ENCODE peak calls at places on chromosomes 5 and 9, in seven cellular contexts. J is fibroblast of pulmonary artery, K is ascending aorta, R is transverse colon, I is mammary epithelial cell, T is choroid plexus epithelial cell, D is cardiac fibroblast. X is an unnamed sample.

GRCh38 chr9:136091582-136092352 is 3.3 kb downstream of the NACC2 start:
- DNase-seq in J (no peak), K (no peak), R (no peak), I (no peak), T (peak), D (peak), X (no peak)

GRCh38 chr5:50415912-50416311 is 25.2 kb downstream of the EMB start:
- DNase-seq in J (no peak), K (no peak), R (no peak), I (no peak), T (no peak), D (no peak), X (no peak)

GRCh38 chr5:136212252-136212721 is 19.3 kb upstream of the SMIM32 start:
- DNase-seq in J (peak), K (no peak), R (peak), I (no peak), T (peak), D (peak), X (no peak)

GRCh38 chr5:56414056-56414455 is 180.9 kb upstream of the ANKRD55 start:
- DNase-seq in J (no peak), K (no peak), R (no peak), I (no peak), T (no peak), D (peak), X (no peak)

GRCh38 chr5:142186821-142187594 is 78.4 kb downstream of the NDFIP1 start:
- DNase-seq in J (no peak), K (no peak), R (no peak), I (no peak), T (peak), D (no peak), X (no peak)

GRCh38 chr9:135136991-135137390 is 49.5 kb downstream of the OLFM1 start:
- DNase-seq in J (no peak), K (no peak), R (no peak), I (no peak), T (no peak), D (no peak), X (no peak)

GRCh38 chr5:151022511-151023018 is 2.2 kb downstream of the GPX3 start:
- DNase-seq in J (peak), K (no peak), R (no peak), I (peak), T (no peak), D (peak), X (no peak)

GRCh38 chr5:15623794-15624193 is 123.8 kb downstream of the FBXL7 start:
- DNase-seq in J (no peak), K (no peak), R (no peak), I (no peak), T (no peak), D (no peak), X (no peak)

GRCh38 chr5:168951341-168951740 is 349.6 kb downstream of the SLIT3 start:
- DNase-seq in J (peak), K (no peak), R (no peak), I (no peak), T (no peak), D (no peak), X (no peak)

GRCh38 chr9:124251188-124251587 is 6.6 kb upstream of the NEK6 start:
- DNase-seq in J (no peak), K (no peak), R (no peak), I (no peak), T (no peak), D (no peak), X (no peak)

GRCh38 chr5:9553561-9553960 is 7.7 kb upstream of the SEMA5A start:
- DNase-seq in J (no peak), K (no peak), R (peak), I (no peak), T (no peak), D (no peak), X (no peak)

GRCh38 chr5:110055301-110055700 is 365.6 kb downstream of the MAN2A1 start:
- DNase-seq in J (no peak), K (no peak), R (no peak), I (peak), T (no peak), D (peak), X (no peak)

GRCh38 chr5:39423331-39423751 is 1.4 kb downstream of the DAB2 start:
- DNase-seq in J (no peak), K (no peak), R (peak), I (peak), T (no peak), D (no peak), X (no peak)

GRCh38 chr5:96377167-96377566 is 55.9 kb downstream of the PCSK1 start:
- DNase-seq in J (no peak), K (no peak), R (no peak), I (no peak), T (no peak), D (peak), X (no peak)

GRCh38 chr9:33466565-33467495 is 6.9 kb downstream of the NOL6 start:
- DNase-seq in J (peak), K (no peak), R (peak), I (no peak), T (peak), D (peak), X (no peak)

GRCh38 chr9:74526215-74526614 is 29.1 kb downstream of the RORB start:
- DNase-seq in J (no peak), K (no peak), R (no peak), I (no peak), T (no peak), D (no peak), X (no peak)

GRCh38 chr5:132466453-132467291 is 23.9 kb downstream of the IRF1 start:
- DNase-seq in J (peak), K (peak), R (peak), I (peak), T (peak), D (peak), X (no peak)

GRCh38 chr5:132463808-132464154 is 26.8 kb downstream of the IRF1 start:
- DNase-seq in J (no peak), K (no peak), R (peak), I (no peak), T (no peak), D (no peak), X (no peak)

GRCh38 chr5:132465095-132465707 is 25.4 kb downstream of the IRF1 start:
- DNase-seq in J (no peak), K (no peak), R (peak), I (no peak), T (no peak), D (no peak), X (no peak)

GRCh38 chr5:132462856-132463745 is 27.5 kb downstream of the IRF1 start:
- DNase-seq in J (no peak), K (no peak), R (peak), I (no peak), T (no peak), D (no peak), X (no peak)

GRCh38 chr5:132464155-132464939 is 26.2 kb downstream of the IRF1 start:
- DNase-seq in J (no peak), K (no peak), R (peak), I (peak), T (no peak), D (no peak), X (no peak)
- TF ChIP-seq CTCF in J (peak), K (no peak), R (peak), I (no peak), T (peak), D (no peak), X (peak)

DNA sequence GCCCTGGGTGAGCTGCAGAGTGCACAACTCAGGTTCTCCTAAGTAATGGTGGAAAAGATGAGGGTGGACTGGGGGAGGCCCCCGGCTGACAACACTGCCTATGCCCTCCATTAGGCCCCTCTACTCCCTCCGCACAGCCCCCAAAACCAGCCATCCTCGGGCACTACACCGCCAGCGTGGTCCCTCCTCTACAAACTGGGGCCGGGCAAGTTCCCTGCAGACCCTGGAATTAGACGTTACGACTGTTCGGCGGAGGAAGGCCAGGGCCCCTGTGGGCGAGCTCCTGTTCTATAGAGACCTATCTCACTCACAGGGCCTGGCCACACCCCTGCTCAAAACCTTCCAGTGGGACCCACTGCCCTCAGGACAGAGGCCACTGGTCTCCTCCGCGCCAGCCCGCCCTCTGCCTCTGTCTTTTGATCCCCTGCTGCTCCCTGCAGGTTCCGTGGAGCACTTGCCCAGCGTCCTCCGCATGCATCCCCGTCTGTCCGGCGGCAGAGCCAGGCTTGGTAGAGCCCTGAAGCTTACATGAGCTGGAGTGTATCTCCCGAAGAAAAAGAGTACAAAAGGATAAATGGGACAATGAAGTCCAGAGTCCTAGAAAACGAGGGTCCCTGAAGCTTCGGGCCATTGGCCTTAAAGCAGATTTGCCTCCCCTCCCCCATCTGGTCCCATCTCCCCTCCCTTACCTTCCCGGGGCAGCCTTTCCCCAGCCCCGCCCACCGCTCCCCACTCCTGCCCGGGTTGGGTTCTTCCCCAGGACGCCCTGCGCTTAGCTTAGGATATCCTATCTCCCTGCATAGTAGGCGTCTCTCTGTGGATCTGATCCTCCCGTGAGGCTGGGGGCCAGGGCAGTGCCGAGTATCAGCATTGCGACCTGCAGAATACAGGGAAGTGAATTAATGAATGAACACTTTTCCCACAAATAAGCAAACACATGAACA is 71.3 kb downstream of the HRH2 start:
- DNase-seq in J (peak), K (no peak), R (no peak), I (no peak), T (peak), D (no peak), X (no peak)
- TF ChIP-seq CTCF in J (no peak), K (no peak), R (no peak), I (no peak), T (peak), D (peak), X (no peak)

DNA sequence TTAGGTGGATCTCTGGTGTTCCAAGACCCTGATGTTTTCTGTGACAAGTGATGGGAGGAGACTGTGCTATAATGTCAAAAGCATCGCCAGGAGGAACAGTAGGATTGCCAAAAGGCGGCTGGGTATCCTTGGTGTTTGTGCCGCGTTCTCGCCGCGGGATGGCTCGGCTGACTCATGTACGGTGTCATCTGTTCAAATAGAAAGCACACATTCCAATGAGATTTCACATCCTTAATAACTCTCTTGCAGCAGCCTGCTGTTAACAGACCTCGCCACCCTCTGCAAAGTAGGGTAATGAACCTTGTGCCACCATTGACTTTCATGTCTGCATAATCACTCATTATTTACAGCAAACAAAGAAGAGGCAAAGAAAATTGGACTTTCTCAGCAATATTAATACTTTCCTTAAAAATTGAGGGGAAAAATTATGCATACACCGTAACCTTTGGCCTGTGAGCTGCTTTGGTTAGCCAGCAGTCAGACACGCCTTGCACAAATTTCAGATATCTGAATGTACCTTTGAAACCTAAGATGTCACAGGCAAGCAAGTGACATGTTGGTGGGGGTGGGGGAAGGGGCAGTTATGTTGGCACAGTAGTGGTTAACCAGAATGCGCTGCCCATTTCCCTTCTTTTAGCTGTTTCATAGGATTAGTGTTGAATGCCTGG is 289.4 kb downstream of the EFNA5 start:
- DNase-seq in J (peak), K (no peak), R (no peak), I (peak), T (peak), D (peak), X (peak)
- TF ChIP-seq CTCF in J (no peak), K (no peak), R (no peak), I (no peak), T (peak), D (no peak), X (peak)

GRCh38 chr9:108815156-108815555 is 40.6 kb downstream of the ACTL7B start:
- DNase-seq in J (no peak), K (no peak), R (no peak), I (peak), T (no peak), D (no peak), X (no peak)

GRCh38 chr9:108811944-108812343 is 43.8 kb downstream of the ACTL7B start:
- DNase-seq in J (no peak), K (no peak), R (no peak), I (no peak), T (no peak), D (no peak), X (no peak)

GRCh38 chr9:108816037-108816436 is 39.7 kb downstream of the ACTL7B start:
- DNase-seq in J (no peak), K (no peak), R (no peak), I (no peak), T (peak), D (no peak), X (no peak)

GRCh38 chr9:108812388-108812787 is 43.4 kb downstream of the ACTL7B start:
- DNase-seq in J (no peak), K (no peak), R (no peak), I (no peak), T (no peak), D (no peak), X (no peak)

GRCh38 chr9:108813951-108814601 is 41.7 kb downstream of the ACTL7B start:
- DNase-seq in J (peak), K (no peak), R (no peak), I (peak), T (peak), D (peak), X (no peak)
- TF ChIP-seq CTCF in J (peak), K (peak), R (no peak), I (peak), T (peak), D (peak), X (peak)

GRCh38 chr9:95268681-95269080 is 48.8 kb downstream of the FANCC start:
- DNase-seq in J (peak), K (no peak), R (no peak), I (peak), T (peak), D (peak), X (no peak)
- TF ChIP-seq CTCF in J (peak), K (peak), R (peak), I (no peak), T (peak), D (peak), X (peak)

GRCh38 chr9:112838342-112838741 is 52.3 kb downstream of the SLC46A2 start:
- DNase-seq in J (no peak), K (no peak), R (peak), I (no peak), T (no peak), D (no peak), X (no peak)
- TF ChIP-seq CTCF in J (no peak), K (no peak), R (no peak), I (no peak), T (no peak), D (no peak), X (no peak)

DNA sequence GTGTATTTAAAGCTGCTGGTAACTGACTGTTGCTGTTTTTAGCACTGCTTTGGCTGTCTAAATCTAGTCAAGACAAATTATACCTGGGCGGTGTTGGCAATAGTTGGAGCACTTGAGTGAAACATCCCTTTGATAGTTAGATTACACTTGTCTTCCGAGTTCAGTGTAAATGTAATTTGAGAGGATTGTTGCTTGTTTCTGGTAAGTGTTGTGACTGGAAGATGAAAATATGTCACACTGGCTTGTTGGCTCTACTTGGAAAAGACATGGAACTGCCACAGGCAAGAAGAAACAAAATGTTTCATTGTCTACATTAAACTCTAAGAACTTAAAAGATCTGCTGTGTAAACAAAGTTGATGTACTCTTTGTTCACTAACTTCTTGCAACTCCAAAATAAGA is 49.2 kb upstream of the PTPRD start:
- DNase-seq in J (no peak), K (no peak), R (no peak), I (no peak), T (no peak), D (no peak), X (no peak)
- TF ChIP-seq CTCF in J (no peak), K (no peak), R (no peak), I (no peak), T (no peak), D (no peak), X (no peak)

X was measured in osteocyte.